ENCODE peak calls at places on chromosomes 13 and 19, in five cellular contexts. D is naive thymus-derived CD8-positive, alpha-beta T cell; P is CD8-positive, alpha-beta T cell; F is activated CD8-positive, alpha-beta memory T cell treated with anti-CD3 and anti-CD28 coated beads for 1 hour; J is NCI-H2081. N is an unnamed sample.

GRCh38 chr13:39039033-39039432 is 777 bp downstream of the NHLRC3 start:
- DNase-seq in D (no peak), P (no peak), F (no peak), J (no peak), N (no peak)

GRCh38 chr19:18469245-18470107 is 31.5 kb upstream of the ISYNA1 start:
- DNase-seq in D (peak; percentile 50), P (peak; percentile 45), F (no peak), J (no peak), N (no peak)

GRCh38 chr19:35822579-35822978 is 9.9 kb upstream of the PRODH2 start:
- DNase-seq in D (no peak), P (no peak), F (no peak), J (no peak), N (no peak)

GRCh38 chr13:39773833-39774232 is 118.4 kb downstream of the COG6 start:
- DNase-seq in D (no peak), P (no peak), F (no peak), J (no peak), N (no peak)

GRCh38 chr19:1293782-1294621 is 8.3 kb downstream of the EFNA2 start:
- DNase-seq in D (no peak), P (no peak), F (no peak), J (no peak), N (no peak)

GRCh38 chr19:52739576-52739975 is 4.7 kb upstream of the ZNF611 start:
- DNase-seq in D (no peak), P (no peak), F (no peak), J (no peak), N (no peak)

GRCh38 chr19:32914879-32915278 is 45.3 kb upstream of the SLC7A9 start:
- DNase-seq in D (no peak), P (no peak), F (no peak), J (no peak), N (no peak)

GRCh38 chr13:35672611-35673010 is 196.1 kb upstream of the MAB21L1 start:
- DNase-seq in D (no peak), P (no peak), F (no peak), J (no peak), N (no peak)

GRCh38 chr13:21079761-21080730 is 18.7 kb upstream of the LATS2 start:
- DNase-seq in D (no peak), P (no peak), F (no peak), J (no peak), N (no peak)

GRCh38 chr13:46296920-46297319 is 85.2 kb downstream of the LRRC63 start:
- DNase-seq in D (no peak), P (no peak), F (no peak), J (no peak), N (no peak)

GRCh38 chr13:79245937-79246574 is 160.0 kb downstream of the RBM26 start:
- DNase-seq in D (no peak), P (no peak), F (no peak), J (no peak), N (no peak)

GRCh38 chr13:57624565-57625435 is 6.7 kb upstream of the PCDH17 start:
- DNase-seq in D (no peak), P (no peak), F (no peak), J (peak; percentile 58), N (peak; percentile 67)

GRCh38 chr19:39498262-39499081 is at the start of gene DLL3:
- DNase-seq in D (no peak), P (no peak), F (no peak), J (peak; percentile 72), N (peak; percentile 75)

GRCh38 chr13:103523853-103524252 is 457.6 kb upstream of the SLC10A2 start:
- DNase-seq in D (no peak), P (no peak), F (no peak), J (no peak), N (no peak)

GRCh38 chr13:75621147-75621546 is 15.0 kb upstream of the LMO7 start:
- DNase-seq in D (no peak), P (no peak), F (no peak), J (no peak), N (no peak)

GRCh38 chr19:34336781-34337271 is 28.2 kb upstream of the GPI start:
- DNase-seq in D (peak; percentile 64), P (peak; percentile 25), F (no peak), J (peak; percentile 36), N (no peak)

GRCh38 chr13:113491418-113491883 is 940 bp upstream of the DCUN1D2 start:
- DNase-seq in D (no peak), P (no peak), F (no peak), J (no peak), N (no peak)

GRCh38 chr19:51694318-51695085 is 1.4 kb downstream of the SPACA6 start:
- DNase-seq in D (no peak), P (no peak), F (no peak), J (no peak), N (no peak)

GRCh38 chr19:41957838-41958366 is 1.2 kb downstream of the RABAC1 start:
- DNase-seq in D (no peak), P (no peak), F (no peak), J (peak; percentile 79), N (peak; percentile 58)

GRCh38 chr13:31365630-31366029 is 165.9 kb downstream of the B3GLCT start:
- DNase-seq in D (no peak), P (no peak), F (no peak), J (no peak), N (no peak)

GRCh38 chr13:31930901-31931522 is 100.6 kb upstream of the FRY start:
- DNase-seq in D (no peak), P (no peak), F (no peak), J (no peak), N (no peak)

GRCh38 chr19:3771906-3772450 is at the start of gene RAX2:
- DNase-seq in D (no peak), P (no peak), F (no peak), J (no peak), N (no peak)

GRCh38 chr13:34654203-34654602 is 287.9 kb upstream of the NBEA start:
- DNase-seq in D (no peak), P (no peak), F (no peak), J (no peak), N (no peak)

GRCh38 chr19:47435196-47435595 is 15.9 kb upstream of the MEIS3 start:
- DNase-seq in D (no peak), P (no peak), F (no peak), J (no peak), N (no peak)

GRCh38 chr13:80011448-80012212 is 329.3 kb downstream of the SPRY2 start:
- DNase-seq in D (no peak), P (no peak), F (no peak), J (no peak), N (no peak)

GRCh38 chr19:3440082-3440481 is 40.2 kb downstream of the SMIM24 start:
- DNase-seq in D (peak; percentile 41), P (peak; percentile 35), F (peak; percentile 12), J (no peak), N (no peak)

GRCh38 chr19:3062165-3063105 is at the start of gene TLE5:
- DNase-seq in D (peak; percentile 67), P (peak; percentile 68), F (peak; percentile 37), J (peak; percentile 68), N (peak; percentile 45)

GRCh38 chr13:40600145-40600751 is 66.2 kb downstream of the FOXO1 start:
- DNase-seq in D (peak; percentile 43), P (no peak), F (no peak), J (no peak), N (no peak)

GRCh38 chr19:42555317-42555716 is 27.0 kb upstream of the CEACAM1 start:
- DNase-seq in D (no peak), P (no peak), F (no peak), J (no peak), N (no peak)

GRCh38 chr19:43711751-43712355 is 4.0 kb upstream of the IRGC start:
- DNase-seq in D (no peak), P (no peak), F (no peak), J (no peak), N (no peak)

GRCh38 chr19:38266981-38267597 is 2.7 kb downstream of the SPINT2 start:
- DNase-seq in D (no peak), P (no peak), F (no peak), J (no peak), N (no peak)

GRCh38 chr13:107865643-107866006 is 349.7 kb downstream of the LIG4 start:
- DNase-seq in D (no peak), P (no peak), F (no peak), J (no peak), N (no peak)

GRCh38 chr19:33864311-33864850 is 67.7 kb downstream of the KCTD15 start:
- DNase-seq in D (no peak), P (no peak), F (no peak), J (no peak), N (no peak)

GRCh38 chr19:36152061-36152885 is at the start of gene COX7A1:
- DNase-seq in D (no peak), P (no peak), F (no peak), J (no peak), N (no peak)

GRCh38 chr13:111262281-111262680 is 58.2 kb upstream of the TEX29 start:
- DNase-seq in D (no peak), P (no peak), F (no peak), J (no peak), N (no peak)